ENCODE peak calls at places on chromosomes 5 and 9, in nine cellular contexts. One of them, this sample, is unnamed.

GRCh38 chr9:113525208-113525607 is 61.7 kb downstream of the RGS3 start:
- DNase-seq in NCI-H345: no peak
- DNase-seq in GM04504: no peak
- DNase-seq in type B pancreatic cell: no peak
- DNase-seq in ovary: no peak
- DNase-seq in stimulated activated CD4-positive, alpha-beta T cell treated with anti-CD3 and anti-CD28 coated beads, Interleukin-15, amount 100 ng/mL, for 1 hour: no peak
- DNase-seq in left kidney: no peak
- DNase-seq in naive thymus-derived CD8-positive, alpha-beta T cell: no peak
- DNase-seq in HEK293T: no peak
- DNase-seq in this sample: no peak

GRCh38 chr5:96661101-96661840 is 905 bp upstream of the CAST start:
- DNase-seq in left kidney: peak; percentile 64
- DNase-seq in ovary: no peak
- DNase-seq in stimulated activated CD4-positive, alpha-beta T cell treated with anti-CD3 and anti-CD28 coated beads, Interleukin-15, amount 100 ng/mL, for 1 hour: peak; percentile 8
- DNase-seq in naive thymus-derived CD8-positive, alpha-beta T cell: peak; percentile 24
- DNase-seq in HEK293T: peak; percentile 29
- DNase-seq in NCI-H345: no peak
- DNase-seq in GM04504: peak; percentile 27
- DNase-seq in type B pancreatic cell: no peak
- DNase-seq in this sample: peak; percentile 81

GRCh38 chr5:72067682-72068470 is 39.4 kb upstream of the MAP1B start:
- DNase-seq in type B pancreatic cell: no peak
- DNase-seq in stimulated activated CD4-positive, alpha-beta T cell treated with anti-CD3 and anti-CD28 coated beads, Interleukin-15, amount 100 ng/mL, for 1 hour: no peak
- DNase-seq in naive thymus-derived CD8-positive, alpha-beta T cell: no peak
- DNase-seq in NCI-H345: no peak
- DNase-seq in GM04504: peak; percentile 28
- DNase-seq in left kidney: no peak
- DNase-seq in ovary: no peak
- DNase-seq in HEK293T: no peak
- DNase-seq in this sample: no peak

GRCh38 chr5:179124329-179124852 is 64.2 kb downstream of the ZNF354C start:
- DNase-seq in ovary: no peak
- DNase-seq in stimulated activated CD4-positive, alpha-beta T cell treated with anti-CD3 and anti-CD28 coated beads, Interleukin-15, amount 100 ng/mL, for 1 hour: no peak
- DNase-seq in HEK293T: no peak
- DNase-seq in left kidney: no peak
- DNase-seq in NCI-H345: no peak
- DNase-seq in type B pancreatic cell: peak; percentile 58
- DNase-seq in naive thymus-derived CD8-positive, alpha-beta T cell: no peak
- DNase-seq in GM04504: no peak
- DNase-seq in this sample: no peak

GRCh38 chr9:129291041-129291501 is 113.0 kb upstream of the IER5L start:
- DNase-seq in left kidney: no peak
- DNase-seq in HEK293T: no peak
- DNase-seq in GM04504: no peak
- DNase-seq in stimulated activated CD4-positive, alpha-beta T cell treated with anti-CD3 and anti-CD28 coated beads, Interleukin-15, amount 100 ng/mL, for 1 hour: no peak
- DNase-seq in ovary: peak; percentile 23
- DNase-seq in type B pancreatic cell: peak; percentile 58
- DNase-seq in NCI-H345: no peak
- DNase-seq in naive thymus-derived CD8-positive, alpha-beta T cell: no peak
- DNase-seq in this sample: no peak

GRCh38 chr9:86804011-86804410 is 143.3 kb downstream of the GAS1 start:
- DNase-seq in type B pancreatic cell: no peak
- DNase-seq in NCI-H345: no peak
- DNase-seq in GM04504: no peak
- DNase-seq in naive thymus-derived CD8-positive, alpha-beta T cell: no peak
- DNase-seq in stimulated activated CD4-positive, alpha-beta T cell treated with anti-CD3 and anti-CD28 coated beads, Interleukin-15, amount 100 ng/mL, for 1 hour: no peak
- DNase-seq in left kidney: no peak
- DNase-seq in HEK293T: no peak
- DNase-seq in ovary: no peak
- DNase-seq in this sample: no peak

GRCh38 chr5:151937851-151938250 is 13.2 kb upstream of the GLRA1 start:
- DNase-seq in stimulated activated CD4-positive, alpha-beta T cell treated with anti-CD3 and anti-CD28 coated beads, Interleukin-15, amount 100 ng/mL, for 1 hour: no peak
- DNase-seq in ovary: no peak
- DNase-seq in HEK293T: no peak
- DNase-seq in type B pancreatic cell: no peak
- DNase-seq in NCI-H345: no peak
- DNase-seq in GM04504: no peak
- DNase-seq in naive thymus-derived CD8-positive, alpha-beta T cell: no peak
- DNase-seq in left kidney: no peak
- DNase-seq in this sample: no peak

GRCh38 chr9:17059465-17059864 is 75.4 kb upstream of the CNTLN start:
- DNase-seq in GM04504: no peak
- DNase-seq in HEK293T: no peak
- DNase-seq in NCI-H345: no peak
- DNase-seq in ovary: no peak
- DNase-seq in type B pancreatic cell: no peak
- DNase-seq in naive thymus-derived CD8-positive, alpha-beta T cell: no peak
- DNase-seq in stimulated activated CD4-positive, alpha-beta T cell treated with anti-CD3 and anti-CD28 coated beads, Interleukin-15, amount 100 ng/mL, for 1 hour: no peak
- DNase-seq in left kidney: no peak
- DNase-seq in this sample: no peak

GRCh38 chr9:114299286-114300152 is 23.4 kb upstream of the ORM1 start:
- DNase-seq in HEK293T: no peak
- DNase-seq in naive thymus-derived CD8-positive, alpha-beta T cell: no peak
- DNase-seq in stimulated activated CD4-positive, alpha-beta T cell treated with anti-CD3 and anti-CD28 coated beads, Interleukin-15, amount 100 ng/mL, for 1 hour: no peak
- DNase-seq in left kidney: no peak
- DNase-seq in NCI-H345: no peak
- DNase-seq in GM04504: no peak
- DNase-seq in ovary: peak; percentile 19
- DNase-seq in type B pancreatic cell: peak; percentile 62
- DNase-seq in this sample: no peak

GRCh38 chr9:113464672-113465271 is 1.2 kb downstream of the RGS3 start:
- DNase-seq in GM04504: no peak
- DNase-seq in NCI-H345: no peak
- DNase-seq in left kidney: no peak
- DNase-seq in HEK293T: no peak
- DNase-seq in naive thymus-derived CD8-positive, alpha-beta T cell: no peak
- DNase-seq in ovary: no peak
- DNase-seq in stimulated activated CD4-positive, alpha-beta T cell treated with anti-CD3 and anti-CD28 coated beads, Interleukin-15, amount 100 ng/mL, for 1 hour: no peak
- DNase-seq in type B pancreatic cell: no peak
- DNase-seq in this sample: no peak

This sample was measured in NAMALWA.